ENCODE peak calls at places on chromosome 20, in nine cellular contexts. One of them, this sample, is unnamed.

GRCh38 chr20:10488436-10489053 is 53.4 kb downstream of the SLX4IP start:
- DNase-seq in small intestine: no peak
- DNase-seq in naive thymus-derived CD4-positive, alpha-beta T cell: no peak
- DNase-seq in HCT116: no peak
- DNase-seq in K562: no peak
- DNase-seq in MM.1S: no peak
- DNase-seq in SK-N-SH: no peak
- DNase-seq in CD4-positive, alpha-beta memory T cell: no peak
- DNase-seq in caudate nucleus: no peak
- DNase-seq in this sample: no peak

GRCh38 chr20:3107464-3108025 is 23.0 kb upstream of the AVP start:
- DNase-seq in naive thymus-derived CD4-positive, alpha-beta T cell: no peak
- DNase-seq in HCT116: no peak
- DNase-seq in small intestine: no peak
- DNase-seq in SK-N-SH: no peak
- DNase-seq in K562: no peak
- DNase-seq in MM.1S: no peak
- DNase-seq in CD4-positive, alpha-beta memory T cell: no peak
- DNase-seq in caudate nucleus: no peak
- DNase-seq in this sample: no peak

GRCh38 chr20:6081236-6081635 is 27.4 kb upstream of the LRRN4 start:
- DNase-seq in MM.1S: no peak
- DNase-seq in small intestine: no peak
- DNase-seq in caudate nucleus: no peak
- DNase-seq in CD4-positive, alpha-beta memory T cell: no peak
- DNase-seq in HCT116: no peak
- DNase-seq in naive thymus-derived CD4-positive, alpha-beta T cell: no peak
- DNase-seq in K562: no peak
- DNase-seq in SK-N-SH: no peak
- DNase-seq in this sample: no peak

GRCh38 chr20:2386516-2387179 is 5.9 kb downstream of the TGM6 start:
- DNase-seq in K562: no peak
- DNase-seq in caudate nucleus: no peak
- DNase-seq in SK-N-SH: no peak
- DNase-seq in small intestine: no peak
- DNase-seq in CD4-positive, alpha-beta memory T cell: no peak
- DNase-seq in MM.1S: no peak
- DNase-seq in HCT116: no peak
- DNase-seq in naive thymus-derived CD4-positive, alpha-beta T cell: no peak
- DNase-seq in this sample: no peak

GRCh38 chr20:9442858-9443257 is 71.5 kb upstream of the LAMP5 start:
- DNase-seq in CD4-positive, alpha-beta memory T cell: no peak
- DNase-seq in caudate nucleus: peak
- DNase-seq in small intestine: peak
- DNase-seq in naive thymus-derived CD4-positive, alpha-beta T cell: no peak
- DNase-seq in MM.1S: peak
- DNase-seq in HCT116: no peak
- DNase-seq in K562: no peak
- DNase-seq in SK-N-SH: peak
- DNase-seq in this sample: no peak

GRCh38 chr20:38091447-38092216 is 58.1 kb downstream of the RPRD1B start:
- DNase-seq in CD4-positive, alpha-beta memory T cell: no peak
- DNase-seq in MM.1S: peak
- DNase-seq in HCT116: no peak
- DNase-seq in small intestine: peak
- DNase-seq in K562: peak
- DNase-seq in caudate nucleus: no peak
- DNase-seq in SK-N-SH: no peak
- DNase-seq in naive thymus-derived CD4-positive, alpha-beta T cell: no peak
- DNase-seq in this sample: no peak

GRCh38 chr20:44324343-44324742 is 12.5 kb upstream of the R3HDML start:
- DNase-seq in MM.1S: no peak
- DNase-seq in CD4-positive, alpha-beta memory T cell: no peak
- DNase-seq in K562: peak
- DNase-seq in SK-N-SH: no peak
- DNase-seq in small intestine: peak
- DNase-seq in caudate nucleus: no peak
- DNase-seq in HCT116: no peak
- DNase-seq in naive thymus-derived CD4-positive, alpha-beta T cell: no peak
- DNase-seq in this sample: no peak

GRCh38 chr20:35702824-35703695 is 3.9 kb downstream of the ROMO1 start:
- DNase-seq in HCT116: no peak
- DNase-seq in MM.1S: no peak
- DNase-seq in K562: no peak
- DNase-seq in CD4-positive, alpha-beta memory T cell: no peak
- DNase-seq in SK-N-SH: no peak
- DNase-seq in naive thymus-derived CD4-positive, alpha-beta T cell: no peak
- DNase-seq in caudate nucleus: no peak
- DNase-seq in small intestine: no peak
- DNase-seq in this sample: no peak

GRCh38 chr20:2236266-2236665 is 59.5 kb upstream of the TGM3 start:
- DNase-seq in HCT116: no peak
- DNase-seq in naive thymus-derived CD4-positive, alpha-beta T cell: no peak
- DNase-seq in SK-N-SH: no peak
- DNase-seq in caudate nucleus: peak
- DNase-seq in small intestine: peak
- DNase-seq in MM.1S: peak
- DNase-seq in CD4-positive, alpha-beta memory T cell: no peak
- DNase-seq in K562: peak
- DNase-seq in this sample: no peak

GRCh38 chr20:51223163-51223562 is 200.3 kb upstream of the KCNG1 start:
- DNase-seq in K562: no peak
- DNase-seq in MM.1S: no peak
- DNase-seq in naive thymus-derived CD4-positive, alpha-beta T cell: no peak
- DNase-seq in SK-N-SH: no peak
- DNase-seq in caudate nucleus: no peak
- DNase-seq in CD4-positive, alpha-beta memory T cell: no peak
- DNase-seq in small intestine: no peak
- DNase-seq in HCT116: no peak
- DNase-seq in this sample: no peak

GRCh38 chr20:6660441-6660840 is 107.0 kb upstream of the BMP2 start:
- DNase-seq in caudate nucleus: no peak
- DNase-seq in HCT116: no peak
- DNase-seq in naive thymus-derived CD4-positive, alpha-beta T cell: no peak
- DNase-seq in MM.1S: no peak
- DNase-seq in CD4-positive, alpha-beta memory T cell: no peak
- DNase-seq in K562: no peak
- DNase-seq in SK-N-SH: no peak
- DNase-seq in small intestine: peak
- DNase-seq in this sample: no peak

GRCh38 chr20:59827138-59828056 is 106.0 kb downstream of the SYCP2 start:
- DNase-seq in HCT116: no peak
- DNase-seq in MM.1S: no peak
- DNase-seq in SK-N-SH: peak
- DNase-seq in K562: no peak
- DNase-seq in naive thymus-derived CD4-positive, alpha-beta T cell: no peak
- DNase-seq in caudate nucleus: no peak
- DNase-seq in small intestine: peak
- DNase-seq in CD4-positive, alpha-beta memory T cell: no peak
- DNase-seq in this sample: no peak

GRCh38 chr20:32050851-32051556 is 1.0 kb upstream of the HCK start:
- DNase-seq in SK-N-SH: no peak
- DNase-seq in HCT116: no peak
- DNase-seq in CD4-positive, alpha-beta memory T cell: no peak
- DNase-seq in K562: no peak
- DNase-seq in naive thymus-derived CD4-positive, alpha-beta T cell: no peak
- DNase-seq in caudate nucleus: no peak
- DNase-seq in MM.1S: no peak
- DNase-seq in small intestine: no peak
- DNase-seq in this sample: peak

GRCh38 chr20:32052792-32053362 is 835 bp downstream of the HCK start:
- DNase-seq in CD4-positive, alpha-beta memory T cell: no peak
- DNase-seq in K562: no peak
- DNase-seq in HCT116: no peak
- DNase-seq in naive thymus-derived CD4-positive, alpha-beta T cell: no peak
- DNase-seq in caudate nucleus: peak
- DNase-seq in SK-N-SH: no peak
- DNase-seq in MM.1S: no peak
- DNase-seq in small intestine: no peak
- DNase-seq in this sample: no peak

GRCh38 chr20:32051720-32052089 is 337 bp upstream of the HCK start:
- DNase-seq in small intestine: no peak
- DNase-seq in CD4-positive, alpha-beta memory T cell: no peak
- DNase-seq in MM.1S: no peak
- DNase-seq in HCT116: no peak
- DNase-seq in K562: no peak
- DNase-seq in naive thymus-derived CD4-positive, alpha-beta T cell: no peak
- DNase-seq in caudate nucleus: no peak
- DNase-seq in SK-N-SH: no peak
- DNase-seq in this sample: no peak

GRCh38 chr20:32052090-32052791 is at the start of gene HCK:
- DNase-seq in caudate nucleus: no peak
- DNase-seq in naive thymus-derived CD4-positive, alpha-beta T cell: no peak
- DNase-seq in CD4-positive, alpha-beta memory T cell: no peak
- DNase-seq in SK-N-SH: peak
- DNase-seq in K562: no peak
- DNase-seq in HCT116: no peak
- DNase-seq in small intestine: no peak
- DNase-seq in MM.1S: no peak
- DNase-seq in this sample: no peak

GRCh38 chr20:32053648-32054047 is 1.6 kb downstream of the HCK start:
- DNase-seq in SK-N-SH: no peak
- DNase-seq in CD4-positive, alpha-beta memory T cell: no peak
- DNase-seq in K562: no peak
- DNase-seq in naive thymus-derived CD4-positive, alpha-beta T cell: no peak
- DNase-seq in caudate nucleus: no peak
- DNase-seq in MM.1S: no peak
- DNase-seq in small intestine: no peak
- DNase-seq in HCT116: no peak
- DNase-seq in this sample: no peak
- H3K27ac ChIP-seq in SK-N-SH: no peak
- H3K27ac ChIP-seq in CD4-positive, alpha-beta memory T cell: no peak
- H3K27ac ChIP-seq in K562: no peak
- H3K27ac ChIP-seq in naive thymus-derived CD4-positive, alpha-beta T cell: no peak
- H3K27ac ChIP-seq in caudate nucleus: no peak
- H3K27ac ChIP-seq in MM.1S: no peak
- H3K27ac ChIP-seq in small intestine: no peak
- H3K27ac ChIP-seq in HCT116: no peak
- H3K27ac ChIP-seq in this sample: no peak

GRCh38 chr20:46129955-46130481 is 11.9 kb downstream of the CD40 start:
- DNase-seq in SK-N-SH: no peak
- DNase-seq in HCT116: no peak
- DNase-seq in MM.1S: no peak
- DNase-seq in K562: no peak
- DNase-seq in CD4-positive, alpha-beta memory T cell: no peak
- DNase-seq in caudate nucleus: peak
- DNase-seq in small intestine: no peak
- DNase-seq in naive thymus-derived CD4-positive, alpha-beta T cell: no peak
- DNase-seq in this sample: no peak
- H3K27ac ChIP-seq in SK-N-SH: no peak
- H3K27ac ChIP-seq in HCT116: no peak
- H3K27ac ChIP-seq in MM.1S: no peak
- H3K27ac ChIP-seq in K562: no peak
- H3K27ac ChIP-seq in CD4-positive, alpha-beta memory T cell: no peak
- H3K27ac ChIP-seq in caudate nucleus: no peak
- H3K27ac ChIP-seq in small intestine: no peak
- H3K27ac ChIP-seq in naive thymus-derived CD4-positive, alpha-beta T cell: no peak
- H3K27ac ChIP-seq in this sample: no peak

GRCh38 chr20:23091741-23092408 is 5.8 kb upstream of the CD93 start:
- DNase-seq in K562: peak
- DNase-seq in small intestine: no peak
- DNase-seq in CD4-positive, alpha-beta memory T cell: no peak
- DNase-seq in naive thymus-derived CD4-positive, alpha-beta T cell: no peak
- DNase-seq in SK-N-SH: no peak
- DNase-seq in HCT116: no peak
- DNase-seq in MM.1S: no peak
- DNase-seq in caudate nucleus: no peak
- DNase-seq in this sample: no peak
- H3K27ac ChIP-seq in K562: peak
- H3K27ac ChIP-seq in small intestine: peak
- H3K27ac ChIP-seq in CD4-positive, alpha-beta memory T cell: no peak
- H3K27ac ChIP-seq in naive thymus-derived CD4-positive, alpha-beta T cell: no peak
- H3K27ac ChIP-seq in SK-N-SH: no peak
- H3K27ac ChIP-seq in HCT116: no peak
- H3K27ac ChIP-seq in MM.1S: no peak
- H3K27ac ChIP-seq in caudate nucleus: no peak
- H3K27ac ChIP-seq in this sample: no peak

DNA sequence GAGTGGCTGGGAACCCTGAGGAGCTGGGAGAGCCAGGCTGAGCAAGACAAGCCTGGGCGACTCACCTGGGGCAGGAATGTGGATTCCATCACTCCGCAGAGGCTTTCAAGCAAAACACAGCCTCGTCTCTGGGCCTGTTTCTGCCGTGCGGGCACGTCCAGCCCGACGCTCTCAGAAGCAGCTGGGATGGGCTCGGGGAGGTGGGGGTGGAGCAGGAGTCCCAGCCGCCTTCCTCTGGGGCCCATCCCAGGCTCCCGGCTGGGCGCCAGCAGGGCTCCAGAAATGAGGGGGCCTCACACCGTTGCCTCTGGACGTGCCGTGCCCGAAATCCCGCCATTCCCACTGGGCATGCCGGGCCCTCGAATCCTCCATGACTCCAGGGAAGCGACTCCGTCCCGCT is 8.7 kb upstream of the RPS21 start:
- DNase-seq in small intestine: no peak
- DNase-seq in CD4-positive, alpha-beta memory T cell: no peak
- DNase-seq in naive thymus-derived CD4-positive, alpha-beta T cell: no peak
- DNase-seq in MM.1S: no peak
- DNase-seq in HCT116: no peak
- DNase-seq in caudate nucleus: no peak
- DNase-seq in K562: no peak
- DNase-seq in SK-N-SH: no peak
- DNase-seq in this sample: no peak
- H3K27ac ChIP-seq in small intestine: no peak
- H3K27ac ChIP-seq in CD4-positive, alpha-beta memory T cell: no peak
- H3K27ac ChIP-seq in naive thymus-derived CD4-positive, alpha-beta T cell: no peak
- H3K27ac ChIP-seq in MM.1S: no peak
- H3K27ac ChIP-seq in HCT116: peak
- H3K27ac ChIP-seq in caudate nucleus: no peak
- H3K27ac ChIP-seq in K562: no peak
- H3K27ac ChIP-seq in SK-N-SH: peak
- H3K27ac ChIP-seq in this sample: no peak

GRCh38 chr20:23366384-23366783 is 4.4 kb downstream of the GZF1 start:
- DNase-seq in K562: no peak
- DNase-seq in small intestine: peak
- DNase-seq in naive thymus-derived CD4-positive, alpha-beta T cell: no peak
- DNase-seq in SK-N-SH: no peak
- DNase-seq in HCT116: no peak
- DNase-seq in caudate nucleus: no peak
- DNase-seq in MM.1S: peak
- DNase-seq in CD4-positive, alpha-beta memory T cell: no peak
- DNase-seq in this sample: no peak

GRCh38 chr20:23363257-23363649 is 1.3 kb downstream of the GZF1 start:
- DNase-seq in CD4-positive, alpha-beta memory T cell: no peak
- DNase-seq in caudate nucleus: no peak
- DNase-seq in SK-N-SH: no peak
- DNase-seq in HCT116: no peak
- DNase-seq in MM.1S: no peak
- DNase-seq in naive thymus-derived CD4-positive, alpha-beta T cell: no peak
- DNase-seq in K562: no peak
- DNase-seq in small intestine: no peak
- DNase-seq in this sample: no peak

GRCh38 chr20:23368316-23369110 is 6.5 kb downstream of the GZF1 start:
- DNase-seq in naive thymus-derived CD4-positive, alpha-beta T cell: no peak
- DNase-seq in MM.1S: no peak
- DNase-seq in HCT116: no peak
- DNase-seq in small intestine: no peak
- DNase-seq in SK-N-SH: no peak
- DNase-seq in CD4-positive, alpha-beta memory T cell: no peak
- DNase-seq in K562: no peak
- DNase-seq in caudate nucleus: no peak
- DNase-seq in this sample: no peak

GRCh38 chr20:23367770-23368169 is 5.8 kb downstream of the GZF1 start:
- DNase-seq in HCT116: no peak
- DNase-seq in small intestine: no peak
- DNase-seq in SK-N-SH: no peak
- DNase-seq in K562: no peak
- DNase-seq in CD4-positive, alpha-beta memory T cell: no peak
- DNase-seq in MM.1S: no peak
- DNase-seq in naive thymus-derived CD4-positive, alpha-beta T cell: no peak
- DNase-seq in caudate nucleus: no peak
- DNase-seq in this sample: no peak

GRCh38 chr20:23365390-23366165 is 3.6 kb downstream of the GZF1 start:
- DNase-seq in small intestine: no peak
- DNase-seq in naive thymus-derived CD4-positive, alpha-beta T cell: no peak
- DNase-seq in CD4-positive, alpha-beta memory T cell: no peak
- DNase-seq in caudate nucleus: no peak
- DNase-seq in K562: no peak
- DNase-seq in MM.1S: no peak
- DNase-seq in SK-N-SH: peak
- DNase-seq in HCT116: no peak
- DNase-seq in this sample: no peak
- H3K27ac ChIP-seq in small intestine: no peak
- H3K27ac ChIP-seq in naive thymus-derived CD4-positive, alpha-beta T cell: no peak
- H3K27ac ChIP-seq in CD4-positive, alpha-beta memory T cell: no peak
- H3K27ac ChIP-seq in caudate nucleus: no peak
- H3K27ac ChIP-seq in K562: peak
- H3K27ac ChIP-seq in MM.1S: peak
- H3K27ac ChIP-seq in SK-N-SH: no peak
- H3K27ac ChIP-seq in HCT116: no peak
- H3K27ac ChIP-seq in this sample: no peak

This sample was measured in substantia nigra.